ENCODE peak calls at places on chromosomes 3 and 15, in nine cellular contexts. One of them, this sample, is unnamed.

GRCh38 chr15:89500397-89501270 is 4.3 kb upstream of the RHCG start:
- DNase-seq in endothelial cell: no peak
- DNase-seq in upper lobe of right lung: no peak
- DNase-seq in NCI-H69: no peak
- DNase-seq in activated naive CD4-positive, alpha-beta T cell: no peak
- DNase-seq in CD8-positive, alpha-beta memory T cell: no peak
- DNase-seq in activated T-helper 1 cell treated with Interleukin-2 at 50 U/mL for 16 hours: no peak
- DNase-seq in GM23248: no peak
- DNase-seq in nucleus accumbens: no peak
- DNase-seq in this sample: peak

GRCh38 chr3:151875759-151876158 is 2.3 kb downstream of the SUCNR1 start:
- DNase-seq in endothelial cell: no peak
- DNase-seq in upper lobe of right lung: no peak
- DNase-seq in NCI-H69: peak
- DNase-seq in activated naive CD4-positive, alpha-beta T cell: no peak
- DNase-seq in CD8-positive, alpha-beta memory T cell: no peak
- DNase-seq in activated T-helper 1 cell treated with Interleukin-2 at 50 U/mL for 16 hours: no peak
- DNase-seq in GM23248: no peak
- DNase-seq in nucleus accumbens: no peak
- DNase-seq in this sample: no peak

GRCh38 chr3:37492977-37493471 is 318.6 kb upstream of the LRRFIP2 start:
- DNase-seq in endothelial cell: no peak
- DNase-seq in upper lobe of right lung: no peak
- DNase-seq in NCI-H69: peak
- DNase-seq in activated naive CD4-positive, alpha-beta T cell: no peak
- DNase-seq in CD8-positive, alpha-beta memory T cell: no peak
- DNase-seq in activated T-helper 1 cell treated with Interleukin-2 at 50 U/mL for 16 hours: no peak
- DNase-seq in GM23248: peak
- DNase-seq in nucleus accumbens: no peak
- DNase-seq in this sample: no peak

GRCh38 chr15:68252925-68253534 is 23.5 kb upstream of the CLN6 start:
- DNase-seq in endothelial cell: peak
- DNase-seq in upper lobe of right lung: no peak
- DNase-seq in NCI-H69: peak
- DNase-seq in activated naive CD4-positive, alpha-beta T cell: peak
- DNase-seq in CD8-positive, alpha-beta memory T cell: no peak
- DNase-seq in activated T-helper 1 cell treated with Interleukin-2 at 50 U/mL for 16 hours: no peak
- DNase-seq in GM23248: peak
- DNase-seq in nucleus accumbens: no peak
- DNase-seq in this sample: peak

GRCh38 chr3:123377173-123377740 is 71.6 kb downstream of the ADCY5 start:
- DNase-seq in endothelial cell: no peak
- DNase-seq in upper lobe of right lung: peak
- DNase-seq in NCI-H69: no peak
- DNase-seq in activated naive CD4-positive, alpha-beta T cell: no peak
- DNase-seq in CD8-positive, alpha-beta memory T cell: no peak
- DNase-seq in activated T-helper 1 cell treated with Interleukin-2 at 50 U/mL for 16 hours: no peak
- DNase-seq in GM23248: no peak
- DNase-seq in nucleus accumbens: no peak
- DNase-seq in this sample: no peak

GRCh38 chr15:98347001-98347400 is 301.3 kb upstream of the IGF1R start:
- DNase-seq in endothelial cell: no peak
- DNase-seq in upper lobe of right lung: no peak
- DNase-seq in NCI-H69: no peak
- DNase-seq in activated naive CD4-positive, alpha-beta T cell: no peak
- DNase-seq in CD8-positive, alpha-beta memory T cell: no peak
- DNase-seq in activated T-helper 1 cell treated with Interleukin-2 at 50 U/mL for 16 hours: no peak
- DNase-seq in GM23248: no peak
- DNase-seq in nucleus accumbens: no peak
- DNase-seq in this sample: no peak

GRCh38 chr15:70094690-70095311 is 2.9 kb downstream of the TLE3 start:
- DNase-seq in endothelial cell: no peak
- DNase-seq in upper lobe of right lung: no peak
- DNase-seq in NCI-H69: peak
- DNase-seq in activated naive CD4-positive, alpha-beta T cell: no peak
- DNase-seq in CD8-positive, alpha-beta memory T cell: no peak
- DNase-seq in activated T-helper 1 cell treated with Interleukin-2 at 50 U/mL for 16 hours: no peak
- DNase-seq in GM23248: peak
- DNase-seq in nucleus accumbens: no peak
- DNase-seq in this sample: peak

GRCh38 chr3:169454823-169455222 is 208.7 kb downstream of the MECOM start:
- DNase-seq in endothelial cell: no peak
- DNase-seq in upper lobe of right lung: no peak
- DNase-seq in NCI-H69: peak
- DNase-seq in activated naive CD4-positive, alpha-beta T cell: no peak
- DNase-seq in CD8-positive, alpha-beta memory T cell: no peak
- DNase-seq in activated T-helper 1 cell treated with Interleukin-2 at 50 U/mL for 16 hours: no peak
- DNase-seq in GM23248: peak
- DNase-seq in nucleus accumbens: no peak
- DNase-seq in this sample: no peak

GRCh38 chr3:149120051-149120972 is 9.1 kb upstream of the HPS3 start:
- DNase-seq in endothelial cell: no peak
- DNase-seq in upper lobe of right lung: no peak
- DNase-seq in NCI-H69: peak
- DNase-seq in activated naive CD4-positive, alpha-beta T cell: no peak
- DNase-seq in CD8-positive, alpha-beta memory T cell: no peak
- DNase-seq in activated T-helper 1 cell treated with Interleukin-2 at 50 U/mL for 16 hours: no peak
- DNase-seq in GM23248: peak
- DNase-seq in nucleus accumbens: no peak
- DNase-seq in this sample: peak

GRCh38 chr3:129602730-129603560 is 3.5 kb downstream of the PLXND1 start:
- DNase-seq in endothelial cell: no peak
- DNase-seq in upper lobe of right lung: peak
- DNase-seq in NCI-H69: no peak
- DNase-seq in activated naive CD4-positive, alpha-beta T cell: no peak
- DNase-seq in CD8-positive, alpha-beta memory T cell: no peak
- DNase-seq in activated T-helper 1 cell treated with Interleukin-2 at 50 U/mL for 16 hours: no peak
- DNase-seq in GM23248: peak
- DNase-seq in nucleus accumbens: no peak
- DNase-seq in this sample: peak

GRCh38 chr15:34342737-34343575 is at the start of the genes NOP10 and NUTM1:
- DNase-seq in endothelial cell: peak
- DNase-seq in upper lobe of right lung: peak
- DNase-seq in NCI-H69: peak
- DNase-seq in activated naive CD4-positive, alpha-beta T cell: peak
- DNase-seq in CD8-positive, alpha-beta memory T cell: peak
- DNase-seq in activated T-helper 1 cell treated with Interleukin-2 at 50 U/mL for 16 hours: peak
- DNase-seq in GM23248: peak
- DNase-seq in nucleus accumbens: peak
- DNase-seq in this sample: peak

GRCh38 chr3:174253221-174253620 is 605.9 kb upstream of the NAALADL2 start:
- DNase-seq in endothelial cell: no peak
- DNase-seq in upper lobe of right lung: no peak
- DNase-seq in NCI-H69: peak
- DNase-seq in activated naive CD4-positive, alpha-beta T cell: no peak
- DNase-seq in CD8-positive, alpha-beta memory T cell: no peak
- DNase-seq in activated T-helper 1 cell treated with Interleukin-2 at 50 U/mL for 16 hours: no peak
- DNase-seq in GM23248: no peak
- DNase-seq in nucleus accumbens: no peak
- DNase-seq in this sample: no peak

GRCh38 chr15:34370129-34370528 is 3.1 kb upstream of the LPCAT4 start:
- DNase-seq in endothelial cell: no peak
- DNase-seq in upper lobe of right lung: no peak
- DNase-seq in NCI-H69: no peak
- DNase-seq in activated naive CD4-positive, alpha-beta T cell: no peak
- DNase-seq in CD8-positive, alpha-beta memory T cell: no peak
- DNase-seq in activated T-helper 1 cell treated with Interleukin-2 at 50 U/mL for 16 hours: no peak
- DNase-seq in GM23248: no peak
- DNase-seq in nucleus accumbens: no peak
- DNase-seq in this sample: no peak

GRCh38 chr3:16300881-16301359 is 35.9 kb downstream of the OXNAD1 start:
- DNase-seq in endothelial cell: no peak
- DNase-seq in upper lobe of right lung: no peak
- DNase-seq in NCI-H69: no peak
- DNase-seq in activated naive CD4-positive, alpha-beta T cell: peak
- DNase-seq in CD8-positive, alpha-beta memory T cell: peak
- DNase-seq in activated T-helper 1 cell treated with Interleukin-2 at 50 U/mL for 16 hours: peak
- DNase-seq in GM23248: no peak
- DNase-seq in nucleus accumbens: no peak
- DNase-seq in this sample: no peak

GRCh38 chr3:157257101-157257500 is 97.2 kb upstream of the CCNL1 start:
- DNase-seq in endothelial cell: no peak
- DNase-seq in upper lobe of right lung: no peak
- DNase-seq in NCI-H69: no peak
- DNase-seq in activated naive CD4-positive, alpha-beta T cell: no peak
- DNase-seq in CD8-positive, alpha-beta memory T cell: no peak
- DNase-seq in activated T-helper 1 cell treated with Interleukin-2 at 50 U/mL for 16 hours: no peak
- DNase-seq in GM23248: no peak
- DNase-seq in nucleus accumbens: no peak
- DNase-seq in this sample: no peak

GRCh38 chr3:107675233-107675900 is 152.6 kb downstream of the BBX start:
- DNase-seq in endothelial cell: no peak
- DNase-seq in upper lobe of right lung: no peak
- DNase-seq in NCI-H69: no peak
- DNase-seq in activated naive CD4-positive, alpha-beta T cell: no peak
- DNase-seq in CD8-positive, alpha-beta memory T cell: no peak
- DNase-seq in activated T-helper 1 cell treated with Interleukin-2 at 50 U/mL for 16 hours: no peak
- DNase-seq in GM23248: no peak
- DNase-seq in nucleus accumbens: no peak
- DNase-seq in this sample: no peak

GRCh38 chr15:59814409-59814808 is 125.3 kb upstream of the BNIP2 start:
- DNase-seq in endothelial cell: no peak
- DNase-seq in upper lobe of right lung: no peak
- DNase-seq in NCI-H69: no peak
- DNase-seq in activated naive CD4-positive, alpha-beta T cell: peak
- DNase-seq in CD8-positive, alpha-beta memory T cell: no peak
- DNase-seq in activated T-helper 1 cell treated with Interleukin-2 at 50 U/mL for 16 hours: no peak
- DNase-seq in GM23248: no peak
- DNase-seq in nucleus accumbens: no peak
- DNase-seq in this sample: no peak

GRCh38 chr3:71195492-71195891 is 388.0 kb downstream of the FOXP1 start:
- DNase-seq in endothelial cell: no peak
- DNase-seq in upper lobe of right lung: no peak
- DNase-seq in NCI-H69: peak
- DNase-seq in activated naive CD4-positive, alpha-beta T cell: no peak
- DNase-seq in CD8-positive, alpha-beta memory T cell: no peak
- DNase-seq in activated T-helper 1 cell treated with Interleukin-2 at 50 U/mL for 16 hours: no peak
- DNase-seq in GM23248: no peak
- DNase-seq in nucleus accumbens: no peak
- DNase-seq in this sample: no peak

GRCh38 chr3:115022214-115022613 is 124.9 kb downstream of the ZBTB20 start:
- DNase-seq in endothelial cell: no peak
- DNase-seq in upper lobe of right lung: no peak
- DNase-seq in NCI-H69: no peak
- DNase-seq in activated naive CD4-positive, alpha-beta T cell: no peak
- DNase-seq in CD8-positive, alpha-beta memory T cell: no peak
- DNase-seq in activated T-helper 1 cell treated with Interleukin-2 at 50 U/mL for 16 hours: no peak
- DNase-seq in GM23248: no peak
- DNase-seq in nucleus accumbens: no peak
- DNase-seq in this sample: no peak

GRCh38 chr3:99355465-99355864 is 282.9 kb upstream of the COL8A1 start:
- DNase-seq in endothelial cell: no peak
- DNase-seq in upper lobe of right lung: no peak
- DNase-seq in NCI-H69: no peak
- DNase-seq in activated naive CD4-positive, alpha-beta T cell: no peak
- DNase-seq in CD8-positive, alpha-beta memory T cell: no peak
- DNase-seq in activated T-helper 1 cell treated with Interleukin-2 at 50 U/mL for 16 hours: no peak
- DNase-seq in GM23248: no peak
- DNase-seq in nucleus accumbens: no peak
- DNase-seq in this sample: no peak